ENCODE peak calls at places on chromosomes 4 and X, in six cellular contexts. A is uterus; Z is endodermal cell; Q is colonic mucosa; H is esophagus squamous epithelium; D is CD4-positive, alpha-beta memory T cell. W is an unnamed sample.

GRCh38 chrX:154444755-154445246 is 860 bp downstream of the FAM50A start:
- DNase-seq in A (no peak), Z (no peak), Q (no peak), H (no peak), D (no peak), W (no peak)

GRCh38 chr4:146439999-146440398 is 81.7 kb downstream of the SLC10A7 start:
- DNase-seq in A (no peak), Z (no peak), Q (no peak), H (no peak), D (no peak), W (peak; percentile 15)

GRCh38 chrX:22952011-22952410 is 47.7 kb upstream of the DDX53 start:
- DNase-seq in A (no peak), Z (peak; percentile 58), Q (no peak), H (no peak), D (no peak), W (peak; percentile 25)

GRCh38 chr4:87270144-87270543 is 49.7 kb upstream of the KLHL8 start:
- DNase-seq in A (no peak), Z (peak; percentile 54), Q (no peak), H (no peak), D (no peak), W (peak; percentile 32)

GRCh38 chr4:116752027-116752426 is 333.3 kb downstream of the TRAM1L1 start:
- DNase-seq in A (no peak), Z (no peak), Q (no peak), H (no peak), D (no peak), W (no peak)

GRCh38 chr4:138492178-138492577 is 250.0 kb upstream of the SLC7A11 start:
- DNase-seq in A (no peak), Z (no peak), Q (no peak), H (no peak), D (no peak), W (no peak)

GRCh38 chr4:94577136-94577535 is 125.4 kb downstream of the PDLIM5 start:
- DNase-seq in A (peak; percentile 69), Z (peak; percentile 82), Q (no peak), H (no peak), D (no peak), W (peak; percentile 85)

GRCh38 chrX:11953615-11954014 is 184.7 kb upstream of the FRMPD4 start:
- DNase-seq in A (no peak), Z (no peak), Q (no peak), H (no peak), D (no peak), W (peak; percentile 54)

GRCh38 chrX:40543661-40544328 is 37.0 kb upstream of the ATP6AP2 start:
- DNase-seq in A (peak; percentile 33), Z (no peak), Q (no peak), H (no peak), D (peak; percentile 19), W (peak; percentile 78)

GRCh38 chr4:5963611-5964010 is 54.6 kb downstream of the C4orf50 start:
- DNase-seq in A (no peak), Z (peak; percentile 82), Q (no peak), H (no peak), D (no peak), W (peak; percentile 20)

GRCh38 chr4:69156913-69157312 is 57.6 kb downstream of the UGT2B11 start:
- DNase-seq in A (no peak), Z (peak; percentile 83), Q (no peak), H (no peak), D (no peak), W (no peak)

GRCh38 chr4:73856518-73856917 is 3.4 kb downstream of the PF4V1 start:
- DNase-seq in A (no peak), Z (no peak), Q (no peak), H (no peak), D (no peak), W (peak; percentile 61)

GRCh38 chr4:172188248-172188976 is 375.2 kb downstream of the GALNTL6 start:
- DNase-seq in A (no peak), Z (peak; percentile 56), Q (no peak), H (no peak), D (no peak), W (no peak)

GRCh38 chr4:173834151-173834550 is 304.1 kb upstream of the HAND2 start:
- DNase-seq in A (no peak), Z (no peak), Q (no peak), H (no peak), D (no peak), W (no peak)

GRCh38 chr4:110614981-110615365 is 7.9 kb downstream of the PITX2 start:
- DNase-seq in A (no peak), Z (peak; percentile 75), Q (no peak), H (no peak), D (no peak), W (no peak)

GRCh38 chrX:49227726-49228125 is 5.4 kb downstream of the CACNA1F start:
- DNase-seq in A (no peak), Z (no peak), Q (no peak), H (no peak), D (no peak), W (no peak)

GRCh38 chr4:59247032-59247431 is 1953.1 kb upstream of the ADGRL3 start:
- DNase-seq in A (no peak), Z (no peak), Q (no peak), H (no peak), D (no peak), W (peak; percentile 5)

GRCh38 chrX:12955882-12956703 is 18.8 kb upstream of the TMSB4X start:
- DNase-seq in A (peak; percentile 56), Z (no peak), Q (peak; percentile 68), H (peak; percentile 15), D (peak; percentile 52), W (no peak)

GRCh38 chr4:80209302-80209701 is 12.0 kb downstream of the PRDM8 start:
- DNase-seq in A (no peak), Z (no peak), Q (no peak), H (no peak), D (no peak), W (no peak)

GRCh38 chr4:74479009-74479408 is 34.1 kb downstream of the AREG start:
- DNase-seq in A (no peak), Z (no peak), Q (no peak), H (no peak), D (no peak), W (no peak)

GRCh38 chr4:142886566-142886965 is 40.5 kb upstream of the INPP4B start:
- DNase-seq in A (no peak), Z (peak; percentile 44), Q (no peak), H (no peak), D (no peak), W (no peak)

GRCh38 chrX:10352536-10352935 is 195.8 kb downstream of the CLCN4 start:
- DNase-seq in A (no peak), Z (no peak), Q (no peak), H (no peak), D (no peak), W (no peak)

GRCh38 chr4:166198921-166199320 is 325.9 kb downstream of the TLL1 start:
- DNase-seq in A (no peak), Z (no peak), Q (no peak), H (no peak), D (no peak), W (no peak)

GRCh38 chr4:10118355-10119004 is 1.9 kb upstream of the WDR1 start:
- DNase-seq in A (no peak), Z (no peak), Q (peak; percentile 16), H (no peak), D (no peak), W (no peak)

GRCh38 chrX:103453655-103454054 is 65.6 kb downstream of the RAB40A start:
- DNase-seq in A (no peak), Z (no peak), Q (no peak), H (no peak), D (no peak), W (no peak)

GRCh38 chrX:153408221-153408721 is 3.0 kb upstream of the ZFP92 start:
- DNase-seq in A (no peak), Z (no peak), Q (no peak), H (no peak), D (no peak), W (no peak)

GRCh38 chr4:186669735-186670134 is 53.9 kb downstream of the FAT1 start:
- DNase-seq in A (no peak), Z (no peak), Q (no peak), H (no peak), D (no peak), W (peak; percentile 58)

GRCh38 chrX:120452131-120452530 is 17.0 kb downstream of the LAMP2 start:
- DNase-seq in A (no peak), Z (peak; percentile 70), Q (no peak), H (no peak), D (no peak), W (peak; percentile 48)

GRCh38 chr4:7312691-7313090 is 120.4 kb downstream of the SORCS2 start:
- DNase-seq in A (no peak), Z (no peak), Q (no peak), H (no peak), D (no peak), W (no peak)
- H3K27ac ChIP-seq in A (no peak overlapping the region), Z (no peak overlapping the region), Q (no peak overlapping the region), H (no peak overlapping the region), D (no peak overlapping the region), W (no peak overlapping the region)

GRCh38 chr4:28435346-28435745 is 1574.7 kb downstream of the STIM2 start:
- DNase-seq in A (no peak), Z (no peak), Q (no peak), H (no peak), D (no peak), W (no peak)
- H3K4me1 ChIP-seq in A (no peaks in the 10 kb centered on the region), Z (peaks cover 20% of the 10 kb centered on the region), Q (no peaks in the 10 kb centered on the region), H (no peaks in the 10 kb centered on the region), D (no peaks in the 10 kb centered on the region), W (no peaks in the 10 kb centered on the region)

GRCh38 chr4:180967936-180968335 is 1275.3 kb upstream of the TENM3 start:
- DNase-seq in A (no peak), Z (no peak), Q (no peak), H (no peak), D (no peak), W (no peak)

DNA sequence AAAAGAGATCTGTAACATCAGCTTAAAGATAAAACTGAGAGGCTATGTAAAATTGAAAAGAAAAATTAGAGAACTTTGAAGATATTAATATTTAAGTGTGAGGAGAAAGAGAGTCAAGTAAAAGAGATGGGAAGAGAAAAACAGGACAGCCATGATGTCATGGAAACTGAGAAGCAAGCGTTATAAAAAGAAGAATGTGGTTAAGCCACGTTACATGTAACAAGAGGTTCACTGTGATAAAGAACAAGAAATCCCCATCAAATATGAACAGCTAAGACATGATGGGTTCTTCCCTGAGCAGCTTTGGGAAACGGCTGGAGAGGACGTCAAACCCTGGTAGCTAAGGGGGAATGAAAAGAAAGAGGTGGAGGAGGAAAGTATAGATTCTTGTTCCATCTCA is 1269.3 kb upstream of the TENM3 start:
- DNase-seq in A (no peak), Z (no peak), Q (no peak), H (no peak), D (no peak), W (no peak)
- H3K27ac ChIP-seq in A (no peak overlapping the region), Z (no peak overlapping the region), Q (no peak overlapping the region), H (no peak overlapping the region), D (no peak overlapping the region), W (no peak overlapping the region)

DNA sequence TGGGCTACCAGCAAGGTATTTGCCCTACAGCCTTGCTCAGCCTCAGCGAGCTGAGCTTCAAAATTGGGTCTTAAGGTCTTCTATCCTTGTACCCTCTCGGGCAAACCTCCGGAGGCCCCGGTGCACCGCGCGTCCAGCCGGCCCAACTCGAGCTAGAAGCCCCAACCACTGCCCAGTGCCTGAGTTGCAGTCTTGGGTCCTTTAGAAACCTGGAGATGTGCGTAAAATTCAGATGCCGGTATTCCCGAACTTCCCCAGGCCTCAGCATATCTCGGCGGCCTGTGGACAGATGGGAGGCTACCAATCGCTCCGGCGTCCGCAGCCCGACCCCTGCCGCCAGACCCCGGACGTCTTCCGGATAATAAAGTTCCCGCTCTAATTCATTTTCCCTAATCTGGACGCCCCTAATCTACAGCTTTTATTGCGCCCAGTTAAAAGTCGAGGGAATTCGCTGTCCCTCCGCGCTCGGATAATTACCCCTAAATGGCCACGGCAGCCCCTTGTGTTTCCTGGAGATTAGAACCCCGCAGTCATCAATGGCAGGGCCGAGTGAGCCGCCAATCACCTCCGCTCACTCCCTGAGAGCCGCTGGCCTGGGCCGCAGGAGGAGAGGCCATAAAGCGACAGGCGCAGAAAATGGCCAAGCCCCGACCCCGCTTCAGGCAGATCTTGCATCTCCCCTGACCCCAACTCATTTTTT is 1.5 kb upstream of the MSX1 start:
- DNase-seq in A (no peak), Z (peak; percentile 77), Q (no peak), H (no peak), D (no peak), W (no peak)
- H3K4me1 ChIP-seq in A (peaks cover 3% of the 10 kb centered on the region), Z (peaks cover 5% of the 10 kb centered on the region), Q (peaks cover 7% of the 10 kb centered on the region), H (peaks cover 29% of the 10 kb centered on the region), D (peaks cover 57% of the 10 kb centered on the region), W (peaks cover 5% of the 10 kb centered on the region)